ENCODE peak calls at places on chromosomes 11 and 22, in five cellular contexts. Q is fibroblast of lung, R is hepatocyte, T is body of pancreas, X is astrocyte of the spinal cord. P is an unnamed sample.

GRCh38 chr11:81869337-81870065 is 864.2 kb downstream of the FAM181B start:
- DNase-seq in Q (peak; percentile 20), R (no peak), T (peak; percentile 29), X (peak; percentile 48), P (no peak)

GRCh38 chr22:39738746-39739145 is 154.8 kb downstream of the ENTHD1 start:
- DNase-seq in Q (peak; percentile 39), R (peak; percentile 30), T (no peak), X (no peak), P (peak; percentile 52)

GRCh38 chr11:128716231-128716630 is 22.4 kb downstream of the FLI1 start:
- DNase-seq in Q (no peak), R (peak; percentile 38), T (no peak), X (peak; percentile 55), P (peak; percentile 38)

GRCh38 chr11:110172666-110173065 is 79.5 kb downstream of the ZC3H12C start:
- DNase-seq in Q (no peak), R (no peak), T (no peak), X (no peak), P (no peak)

GRCh38 chr11:109512680-109513079 is 90.7 kb downstream of the C11orf87 start:
- DNase-seq in Q (no peak), R (no peak), T (no peak), X (no peak), P (no peak)

GRCh38 chr11:74025467-74026166 is 16.7 kb upstream of the UCP3 start:
- DNase-seq in Q (peak; percentile 44), R (no peak), T (no peak), X (peak; percentile 34), P (peak; percentile 71)

GRCh38 chr11:3853935-3854659 is 1.4 kb upstream of the STIM1 start:
- DNase-seq in Q (no peak), R (peak; percentile 19), T (peak; percentile 54), X (no peak), P (no peak)

GRCh38 chr11:95985174-95985808 is 61.4 kb upstream of the MTMR2 start:
- DNase-seq in Q (peak; percentile 27), R (no peak), T (no peak), X (peak; percentile 31), P (no peak)

GRCh38 chr22:36795633-36796032 is 19.7 kb upstream of the IFT27 start:
- DNase-seq in Q (peak; percentile 5), R (no peak), T (no peak), X (no peak), P (no peak)

GRCh38 chr11:132439711-132440300 is 1069.4 kb downstream of the NTM start:
- DNase-seq in Q (peak; percentile 51), R (no peak), T (no peak), X (peak; percentile 9), P (no peak)

GRCh38 chr11:32385998-32386397 is 49.3 kb downstream of the WT1 start:
- DNase-seq in Q (peak; percentile 37), R (peak; percentile 76), T (peak; percentile 11), X (peak; percentile 37), P (peak; percentile 76)

GRCh38 chr11:6925636-6926207 is 504 bp upstream of the ZNF215 start:
- DNase-seq in Q (peak; percentile 31), R (peak; percentile 8), T (no peak), X (peak; percentile 6), P (peak; percentile 3)

DNA sequence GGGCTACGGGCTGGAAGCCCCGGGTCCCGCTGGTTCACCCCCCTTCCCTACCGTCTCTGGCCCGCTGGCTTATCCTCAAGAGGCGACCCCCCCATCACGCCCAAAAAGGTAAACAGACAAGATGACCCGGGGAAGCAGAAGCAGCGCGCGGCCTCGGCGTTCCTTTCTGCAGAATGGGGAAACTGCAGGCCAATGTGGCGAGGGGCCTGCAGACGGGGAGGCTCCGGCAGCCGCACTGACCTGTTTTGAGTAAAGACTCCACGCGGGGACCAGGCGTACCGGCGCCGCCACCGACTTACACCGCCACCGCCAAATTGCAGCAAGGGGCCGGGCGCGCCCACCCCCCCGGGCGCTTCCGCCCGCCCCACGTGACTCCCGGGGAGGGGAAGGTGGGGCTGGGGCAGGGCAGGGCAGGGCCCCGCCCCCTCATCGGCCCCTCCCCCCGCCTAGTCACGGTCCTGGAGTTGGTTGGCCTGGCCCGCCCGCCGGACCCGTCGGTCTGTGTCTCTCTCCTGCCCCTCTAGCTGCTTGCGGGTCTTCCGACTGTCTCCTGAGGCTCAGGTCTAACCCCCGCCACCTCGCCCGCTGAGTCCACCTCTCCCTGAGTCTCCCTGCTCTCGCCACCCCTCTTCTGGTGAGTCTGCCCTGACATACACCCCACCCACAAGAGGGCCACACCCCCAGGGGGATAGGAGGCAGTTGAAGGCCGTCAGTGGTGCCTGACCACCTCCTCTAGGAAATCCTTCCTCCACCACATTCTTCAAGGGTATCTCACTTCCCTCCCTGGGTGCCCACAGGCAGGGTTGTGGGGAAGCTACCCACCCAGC is at the start of gene ARAP1:
- DNase-seq in Q (peak; percentile 81), R (peak; percentile 90), T (peak; percentile 71), X (peak; percentile 74), P (peak; percentile 70)
- TF ChIP-seq CTCF in Q (no peak), R (no peak), T (no peak), X (peak; percentile 4), P (no peak)

GRCh38 chr11:47846998-47847397 is 1.2 kb downstream of the NUP160 start:
- DNase-seq in Q (no peak), R (no peak), T (no peak), X (no peak), P (no peak)
- H3K4me3 ChIP-seq in Q (peak overlapping the region; percentile 95), R (peak overlapping the region; percentile 90), T (no peak overlapping the region), X (peak overlapping the region; percentile 97), P (peak overlapping the region; percentile 100)

DNA sequence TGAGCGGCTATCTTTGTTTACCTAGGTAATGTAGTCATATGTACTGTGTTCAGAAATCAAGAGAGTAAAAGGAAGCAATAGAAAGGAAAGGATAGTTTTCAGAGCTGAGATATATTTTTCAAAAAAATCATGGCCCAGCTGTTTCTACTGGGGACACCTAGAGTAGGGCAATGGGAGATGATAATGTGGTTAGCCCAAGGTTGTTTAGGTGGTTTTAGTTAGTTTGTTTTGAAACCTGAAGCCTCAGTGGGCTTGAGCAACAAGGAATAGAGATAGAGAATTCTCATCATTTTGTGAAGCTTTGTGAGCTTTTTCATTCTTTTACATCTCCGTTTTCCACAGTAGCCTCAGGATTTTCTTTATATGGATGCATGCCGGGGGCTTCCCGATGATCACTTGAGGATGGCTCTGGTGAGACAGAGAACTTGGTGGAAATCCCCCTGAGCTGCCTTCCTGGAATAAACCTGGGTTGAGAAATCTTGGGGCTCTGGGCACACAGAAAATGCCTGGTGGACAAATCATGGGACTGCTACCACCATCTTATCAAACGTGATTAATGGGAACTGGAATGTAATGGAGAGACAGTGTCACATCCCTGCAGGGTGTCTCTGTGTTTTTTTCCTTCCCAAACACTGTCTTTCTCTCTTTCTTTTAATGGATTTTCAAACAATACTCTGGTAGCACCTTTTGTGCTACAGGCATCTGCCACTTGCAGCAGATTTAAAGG is 49.0 kb downstream of the ARHGAP42 start:
- DNase-seq in Q (peak; percentile 30), R (no peak), T (no peak), X (no peak), P (peak; percentile 67)
- TF ChIP-seq CTCF in Q (no peak), R (no peak), T (no peak), X (no peak), P (peak; percentile 5)

GRCh38 chr11:118305726-118306125 is 1.2 kb downstream of the CD3E start:
- DNase-seq in Q (no peak), R (no peak), T (no peak), X (no peak), P (no peak)
- H3K4me3 ChIP-seq in Q (no peak overlapping the region), R (no peak overlapping the region), T (no peak overlapping the region), X (no peak overlapping the region), P (no peak overlapping the region)

DNA sequence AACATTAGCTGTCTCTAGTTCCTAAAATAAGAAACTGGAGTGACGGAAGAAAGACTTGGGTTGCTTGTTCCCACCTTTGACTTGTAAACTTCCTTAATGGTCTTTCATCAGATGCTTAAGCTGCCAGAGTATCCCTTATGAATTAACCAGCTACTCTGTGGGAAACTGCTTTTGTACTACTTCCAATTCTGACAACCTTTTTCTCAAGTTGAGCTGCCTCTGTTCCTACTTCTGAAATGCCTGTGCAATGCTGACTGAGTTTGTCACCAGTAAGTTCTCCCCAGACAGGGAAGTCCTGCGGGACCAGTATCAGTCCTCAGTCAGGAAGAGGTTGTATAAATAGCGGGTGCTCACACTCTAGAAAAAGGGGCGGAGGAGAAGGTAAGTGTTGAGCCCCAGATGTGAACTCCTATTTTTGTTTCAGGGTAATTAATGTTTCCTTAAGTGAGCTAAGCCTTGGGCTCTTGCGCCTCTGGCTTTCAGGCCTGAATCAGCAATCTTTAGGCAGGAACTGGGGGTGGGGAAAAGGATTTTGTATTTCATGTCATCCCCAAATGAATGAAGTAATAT is 67.2 kb downstream of the CECR2 start:
- DNase-seq in Q (peak; percentile 20), R (peak; percentile 24), T (no peak), X (peak; percentile 58), P (no peak)
- TF ChIP-seq CTCF in Q (no peak), R (no peak), T (no peak), X (peak; percentile 13), P (no peak)

GRCh38 chr11:12331239-12331874 is 46.0 kb upstream of the PARVA start:
- DNase-seq in Q (peak; percentile 75), R (peak; percentile 92), T (peak; percentile 91), X (peak; percentile 86), P (peak; percentile 89)

GRCh38 chr11:12324585-12324984 is 52.8 kb upstream of the PARVA start:
- DNase-seq in Q (no peak), R (no peak), T (no peak), X (no peak), P (no peak)

GRCh38 chr11:12329169-12329568 is 48.2 kb upstream of the PARVA start:
- DNase-seq in Q (no peak), R (no peak), T (no peak), X (no peak), P (no peak)

GRCh38 chr11:12330491-12331231 is 46.7 kb upstream of the PARVA start:
- DNase-seq in Q (peak; percentile 19), R (no peak), T (no peak), X (no peak), P (peak; percentile 6)

DNA sequence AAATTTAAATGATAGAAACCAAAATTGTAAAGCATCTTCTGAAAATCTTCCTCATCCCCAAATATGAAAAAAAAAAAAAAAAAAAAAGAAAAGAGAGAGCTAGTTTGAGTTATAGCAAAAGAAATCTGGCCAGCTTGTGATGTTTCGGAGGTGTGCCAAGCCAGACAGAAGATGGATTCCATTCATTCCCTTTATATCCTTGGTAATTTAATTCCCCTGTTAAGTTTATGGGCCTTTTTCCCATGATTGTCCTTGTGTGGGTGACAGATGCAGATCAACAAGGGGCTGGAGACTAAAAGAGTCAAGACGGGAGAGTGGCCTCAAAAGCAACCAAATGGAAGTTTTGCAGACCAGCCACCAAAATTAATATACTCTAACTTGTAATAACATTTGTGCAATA is 47.6 kb upstream of the PARVA start:
- DNase-seq in Q (peak; percentile 10), R (no peak), T (no peak), X (no peak), P (no peak)
- H3K4me3 ChIP-seq in Q (no peak overlapping the region), R (no peak overlapping the region), T (no peak overlapping the region), X (no peak overlapping the region), P (no peak overlapping the region)

GRCh38 chr11:60530454-60530853 is 15.3 kb downstream of the MS4A13 start:
- DNase-seq in Q (no peak), R (no peak), T (no peak), X (no peak), P (no peak)

GRCh38 chr11:60528465-60528864 is 13.3 kb downstream of the MS4A13 start:
- DNase-seq in Q (no peak), R (no peak), T (no peak), X (no peak), P (no peak)

DNA sequence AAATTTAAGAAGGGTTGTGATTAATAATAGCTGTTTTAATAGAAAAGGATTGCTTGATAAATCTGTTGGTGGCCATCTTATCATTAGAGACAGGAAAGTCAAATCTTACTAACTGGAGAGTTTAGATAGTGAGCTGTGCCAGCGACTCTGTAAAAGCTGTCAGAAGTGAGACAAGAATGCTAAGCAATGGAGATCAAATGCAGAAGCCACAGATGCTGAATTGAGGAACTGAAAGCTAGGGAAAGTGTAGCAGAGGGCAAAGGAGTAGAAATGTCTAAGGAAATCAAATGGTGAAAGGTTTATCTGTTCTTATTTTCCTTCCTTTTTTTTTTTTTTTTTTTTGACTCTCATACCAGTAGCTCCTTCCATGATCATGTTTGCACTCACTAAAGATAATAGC is 13.7 kb downstream of the MS4A13 start:
- DNase-seq in Q (no peak), R (no peak), T (no peak), X (no peak), P (no peak)
- TF ChIP-seq CTCF in Q (no peak), R (no peak), T (no peak), X (no peak), P (no peak)

P was measured in fibroblast of villous mesenchyme.